ENCODE peak calls at places on chromosomes 4 and X, in seven cellular contexts. B, Q, F, N, I, A and S are unnamed samples.

GRCh38 chr4:184792950-184793555 is 32.7 kb downstream of the ACSL1 start:
- DNase-seq in B (no peak), F (peak), N (no peak), I (no peak), Q (no peak), A (no peak), S (no peak)

GRCh38 chrX:39438603-39439602 is 637.6 kb downstream of the MID1IP1 start:
- DNase-seq in N (no peak), B (no peak), F (no peak), I (no peak), A (no peak), Q (no peak), S (no peak)

GRCh38 chr4:76830612-76831474 is 67.1 kb downstream of the SOWAHB start:
- DNase-seq in Q (peak), I (peak), A (no peak), B (no peak), F (peak), N (peak), S (peak)

GRCh38 chr4:866761-867390 is 40.9 kb upstream of the CPLX1 start:
- DNase-seq in F (peak), Q (no peak), I (no peak), B (no peak), A (no peak), N (no peak), S (no peak)

GRCh38 chr4:96347582-96347981 is 507.7 kb downstream of the PDHA2 start:
- DNase-seq in I (no peak), F (peak), B (no peak), N (no peak), A (no peak), Q (no peak), S (no peak)

GRCh38 chrX:12956704-12957541 is 18.0 kb upstream of the TMSB4X start:
- DNase-seq in B (peak), N (no peak), Q (peak), A (no peak), I (no peak), F (peak), S (peak)

GRCh38 chr4:87913871-87914270 is 61.6 kb upstream of the SPP1 start:
- DNase-seq in Q (no peak), F (peak), A (no peak), I (no peak), N (no peak), B (no peak), S (no peak)

GRCh38 chr4:53089940-53090729 is 228.0 kb downstream of the RASL11B start:
- DNase-seq in I (no peak), A (no peak), Q (no peak), F (no peak), B (no peak), N (no peak), S (no peak)

GRCh38 chr4:67049446-67049845 is 495.9 kb downstream of the CENPC start:
- DNase-seq in B (no peak), A (no peak), F (no peak), Q (no peak), I (no peak), N (no peak), S (no peak)

GRCh38 chrX:38639730-38640129 is 78.4 kb downstream of the TSPAN7 start:
- DNase-seq in B (no peak), A (no peak), I (no peak), N (no peak), Q (no peak), F (no peak), S (no peak)

GRCh38 chr4:87073570-87074470 is 139.0 kb downstream of the AFF1 start:
- DNase-seq in Q (no peak), I (peak), A (peak), B (peak), N (no peak), F (no peak), S (no peak)

GRCh38 chr4:8538703-8539567 is 41.3 kb upstream of the GPR78 start:
- DNase-seq in Q (peak), F (peak), N (no peak), B (no peak), I (no peak), A (no peak), S (no peak)

GRCh38 chr4:108365551-108365950 is 196.8 kb upstream of the LEF1 start:
- DNase-seq in B (no peak), Q (no peak), I (no peak), F (no peak), A (no peak), N (no peak), S (no peak)

GRCh38 chrX:27715610-27716009 is 92.2 kb upstream of the MAGEB10 start:
- DNase-seq in I (no peak), Q (no peak), F (no peak), A (no peak), B (no peak), N (no peak), S (no peak)

GRCh38 chr4:165355900-165356300 is 22.9 kb upstream of the CPE start:
- DNase-seq in I (no peak), F (peak), B (no peak), A (no peak), N (no peak), Q (no peak), S (peak)

GRCh38 chr4:26028793-26029511 is 114.9 kb downstream of the SMIM20 start:
- DNase-seq in A (peak), N (peak), F (peak), I (peak), Q (no peak), B (peak), S (peak)

GRCh38 chrX:68901512-68901911 is 72.7 kb downstream of the EFNB1 start:
- DNase-seq in F (no peak), B (no peak), A (no peak), Q (no peak), N (no peak), I (no peak), S (no peak)

DNA sequence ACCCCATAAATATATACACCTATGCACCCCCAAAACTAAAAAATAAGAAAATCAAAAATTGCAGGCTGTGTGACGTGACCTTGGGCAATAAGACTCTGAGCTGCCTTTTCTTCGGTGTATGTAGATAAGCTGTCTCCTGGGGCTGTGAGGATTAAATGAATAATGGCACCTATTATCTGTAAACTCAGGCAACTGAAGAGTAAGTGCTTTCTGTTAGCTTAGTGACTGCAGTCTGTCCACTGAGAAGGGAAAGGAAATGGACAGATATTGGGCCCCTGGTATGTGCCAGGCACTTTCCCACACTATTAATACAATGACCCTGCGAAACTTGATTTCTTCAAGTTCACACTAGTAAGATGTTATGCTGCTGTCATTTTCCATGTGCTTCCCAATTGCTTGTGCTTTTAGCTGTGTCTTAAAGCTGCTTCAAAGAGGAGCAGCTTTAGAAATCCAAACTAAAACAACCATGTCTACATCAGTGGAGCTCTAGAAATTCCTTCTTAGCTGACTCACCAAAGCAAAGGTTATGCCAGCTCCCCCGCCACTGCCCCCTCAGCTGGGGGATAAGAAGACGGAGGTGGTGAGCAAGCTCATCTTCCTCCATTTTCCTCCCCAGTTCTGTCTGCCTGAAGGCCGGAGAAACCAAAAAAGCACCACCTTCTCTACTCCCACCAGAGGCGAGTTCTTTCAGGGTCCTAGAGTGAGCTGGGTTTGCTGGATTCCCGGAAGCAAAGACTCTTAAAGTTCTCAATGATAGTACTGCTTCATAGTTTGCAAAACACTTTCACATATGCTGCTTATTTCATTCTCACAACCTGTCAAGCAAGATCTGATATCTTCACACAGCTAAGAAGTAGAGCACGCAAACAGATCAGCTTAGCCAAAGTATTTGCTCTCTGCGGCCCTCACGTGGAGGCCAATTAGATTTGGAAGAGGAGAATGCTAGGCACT is 8.8 kb upstream of the DGAT2L6 start:
- DNase-seq in A (no peak), B (no peak), N (peak), F (peak), Q (peak), I (no peak), S (peak)
- H3K27ac ChIP-seq in A (peak), B (no peak), N (peak), F (peak), Q (peak), I (peak), S (no peak)

GRCh38 chr4:170089274-170089742 is 448 bp downstream of the AADAT start:
- DNase-seq in F (peak), I (peak), B (no peak), A (no peak), N (no peak), Q (peak), S (peak)
- H3K4me3 ChIP-seq in F (peak), I (peak), B (no peak), A (peak), N (peak), Q (peak), S (peak)

GRCh38 chrX:2694868-2695267 is 3.8 kb downstream of the CD99 start:
- DNase-seq in B (no peak), N (no peak), A (no peak), F (no peak), I (no peak), Q (no peak), S (no peak)

GRCh38 chrX:2691543-2692220 is 587 bp downstream of the CD99 start:
- DNase-seq in N (peak), I (peak), F (peak), Q (peak), A (peak), B (no peak), S (no peak)

GRCh38 chrX:2692221-2693122 is 1.4 kb downstream of the CD99 start:
- DNase-seq in F (peak), N (no peak), I (peak), B (no peak), A (peak), Q (no peak), S (peak)

GRCh38 chrX:2693526-2694002 is 2.5 kb downstream of the CD99 start:
- DNase-seq in I (no peak), A (no peak), N (no peak), Q (no peak), F (no peak), B (no peak), S (peak)

GRCh38 chrX:2693123-2693438 is 2.0 kb downstream of the CD99 start:
- DNase-seq in N (no peak), Q (no peak), F (no peak), I (no peak), B (no peak), A (no peak), S (no peak)
- H3K27ac ChIP-seq in N (peak), Q (no peak), F (peak), I (peak), B (peak), A (peak), S (no peak)

GRCh38 chr4:102809190-102809589 is 18.2 kb downstream of the UBE2D3 start:
- DNase-seq in I (no peak), Q (no peak), F (no peak), B (no peak), A (no peak), N (no peak), S (no peak)
- H3K4me3 ChIP-seq in I (no peak), Q (no peak), F (no peak), B (no peak), A (no peak), N (no peak), S (no peak)

DNA sequence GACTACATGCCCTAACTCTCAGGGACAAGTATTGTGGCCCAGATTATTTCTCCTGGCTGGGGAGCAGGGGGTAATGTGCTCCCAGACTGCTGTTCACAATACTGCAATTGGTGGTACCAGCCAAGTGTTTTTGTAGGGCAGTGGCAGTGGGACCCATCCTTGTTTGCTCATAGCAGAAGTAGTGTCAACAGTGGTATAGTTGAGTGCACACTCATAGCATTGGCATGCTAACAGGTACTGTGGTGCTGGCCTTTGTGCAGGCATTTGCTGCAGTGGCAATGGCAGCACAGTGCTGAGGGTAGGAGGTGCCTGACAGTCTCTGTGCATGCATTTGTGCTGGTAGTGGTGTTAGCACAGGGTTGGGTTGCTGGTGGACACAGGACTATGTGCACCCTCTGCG is 995.0 kb downstream of the SH3BGRL start:
- DNase-seq in A (no peak), B (no peak), N (no peak), I (no peak), Q (no peak), F (no peak), S (no peak)
- H3K27ac ChIP-seq in A (no peak), B (no peak), N (no peak), I (no peak), Q (no peak), F (no peak), S (no peak)

GRCh38 chr4:186680649-186681048 is 43.0 kb downstream of the FAT1 start:
- DNase-seq in Q (no peak), N (no peak), I (no peak), F (no peak), B (no peak), A (no peak), S (no peak)

GRCh38 chr4:186685744-186686143 is 37.9 kb downstream of the FAT1 start:
- DNase-seq in A (no peak), N (no peak), F (peak), Q (peak), B (no peak), I (no peak), S (peak)

GRCh38 chr4:186687263-186687662 is 36.4 kb downstream of the FAT1 start:
- DNase-seq in I (no peak), Q (no peak), B (no peak), A (no peak), N (no peak), F (no peak), S (no peak)

GRCh38 chr4:186684889-186685309 is 38.8 kb downstream of the FAT1 start:
- DNase-seq in B (no peak), N (no peak), I (no peak), A (no peak), F (peak), Q (no peak), S (peak)

DNA sequence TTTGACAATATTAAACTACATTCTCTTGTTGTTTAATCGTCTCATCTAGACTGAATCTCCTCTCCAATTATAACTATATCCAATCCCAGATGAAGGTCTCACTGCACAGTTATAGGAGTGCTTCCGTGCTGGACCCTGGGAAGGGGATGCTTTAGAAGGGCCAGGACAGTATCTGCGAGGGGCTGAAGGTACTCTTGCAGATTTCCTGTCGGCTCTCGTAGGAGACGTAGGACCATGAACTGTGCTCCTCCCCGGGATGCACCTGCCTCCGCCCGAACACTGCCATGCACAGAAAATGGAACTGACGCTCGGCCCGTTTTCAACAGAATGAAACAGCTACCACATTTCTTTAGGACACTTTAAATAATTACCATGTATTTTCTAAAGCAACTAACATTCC is 39.4 kb downstream of the FAT1 start:
- DNase-seq in F (no peak), Q (no peak), I (no peak), N (no peak), A (no peak), B (no peak), S (no peak)
- H3K4me3 ChIP-seq in F (no peak), Q (peak), I (no peak), N (no peak), A (peak), B (no peak), S (no peak)

DNA sequence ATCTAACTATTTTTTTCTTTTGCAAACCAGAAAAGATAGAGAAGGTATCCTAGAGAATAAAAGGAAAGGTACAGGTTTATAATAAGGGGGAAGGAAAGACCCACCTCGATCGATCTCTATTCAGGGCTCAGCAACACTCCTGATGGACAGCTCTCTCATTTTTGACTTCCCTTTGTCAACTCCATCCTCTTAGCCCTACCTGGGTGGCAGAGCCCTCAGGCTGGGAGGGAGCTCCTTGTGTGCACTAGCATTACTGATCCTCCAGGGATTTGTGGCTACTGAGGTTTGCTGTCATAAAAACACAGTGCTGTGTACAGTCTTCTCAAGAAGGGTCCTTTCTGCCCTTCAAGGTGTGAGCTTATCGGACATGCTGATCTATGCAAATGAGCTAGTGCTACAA is 111.0 kb downstream of the MID1 start:
- DNase-seq in N (no peak), I (no peak), Q (no peak), B (no peak), F (no peak), A (no peak), S (no peak)
- H3K27ac ChIP-seq in N (no peak), I (no peak), Q (no peak), B (no peak), F (no peak), A (no peak), S (no peak)

GRCh38 chr4:56958111-56958517 is 19.3 kb downstream of the NOA1 start:
- DNase-seq in A (peak), F (peak), N (peak), I (peak), Q (no peak), B (no peak), S (peak)

GRCh38 chr4:56953680-56954520 is 23.5 kb downstream of the NOA1 start:
- DNase-seq in I (no peak), B (no peak), N (no peak), Q (no peak), F (no peak), A (no peak), S (no peak)

GRCh38 chr4:56961107-56961500 is 16.3 kb downstream of the NOA1 start:
- DNase-seq in A (no peak), Q (no peak), F (no peak), B (no peak), N (no peak), I (no peak), S (no peak)

DNA sequence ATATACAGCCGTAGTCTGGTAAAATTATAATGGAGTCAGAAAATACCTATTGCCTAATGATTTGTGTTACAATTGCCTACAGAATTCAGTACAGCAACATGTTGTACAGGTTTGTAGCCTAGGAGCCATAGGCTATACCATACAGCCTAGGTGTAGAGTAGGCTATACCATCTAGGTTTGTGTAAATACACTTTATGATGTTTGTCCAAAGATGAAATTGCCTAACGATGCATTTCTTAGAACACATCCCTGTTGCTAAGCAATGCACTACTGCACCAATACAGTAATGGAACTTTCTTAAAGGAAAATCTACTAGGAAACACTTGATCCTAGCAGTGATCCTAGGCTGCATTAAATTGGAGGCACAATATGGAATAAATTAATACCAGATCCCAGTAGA is 18.3 kb downstream of the NOA1 start:
- DNase-seq in N (no peak), B (no peak), F (no peak), I (no peak), Q (no peak), A (no peak), S (peak)
- H3K4me3 ChIP-seq in N (no peak), B (no peak), F (no peak), I (no peak), Q (no peak), A (no peak), S (no peak)